ENCODE peak calls at places on chromosomes 7 and 10, in eight cellular contexts. One of them, this sample, is unnamed.

GRCh38 chr7:142012825-142013506 is 17.3 kb downstream of the MGAM start:
- DNase-seq in AG20443: no peak
- DNase-seq in GM20000: no peak
- DNase-seq in RWPE1: peak
- DNase-seq in stimulated activated CD8-positive, alpha-beta memory T cell treated with anti-CD3 and anti-CD28 coated beads, Interleukin-2, amount 100 ng/mL, for 48 hours: no peak
- DNase-seq in hypothalamus: no peak
- DNase-seq in HEK293T: peak
- DNase-seq in heart left ventricle: no peak
- DNase-seq in this sample: no peak

GRCh38 chr7:118870187-118870586 is 645.7 kb downstream of the ANKRD7 start:
- DNase-seq in heart left ventricle: no peak
- DNase-seq in hypothalamus: no peak
- DNase-seq in RWPE1: no peak
- DNase-seq in HEK293T: no peak
- DNase-seq in GM20000: no peak
- DNase-seq in AG20443: no peak
- DNase-seq in stimulated activated CD8-positive, alpha-beta memory T cell treated with anti-CD3 and anti-CD28 coated beads, Interleukin-2, amount 100 ng/mL, for 48 hours: no peak
- DNase-seq in this sample: no peak

GRCh38 chr10:97510686-97511085 is 12.0 kb downstream of the UBTD1 start:
- DNase-seq in HEK293T: no peak
- DNase-seq in heart left ventricle: no peak
- DNase-seq in GM20000: no peak
- DNase-seq in AG20443: no peak
- DNase-seq in hypothalamus: no peak
- DNase-seq in RWPE1: no peak
- DNase-seq in stimulated activated CD8-positive, alpha-beta memory T cell treated with anti-CD3 and anti-CD28 coated beads, Interleukin-2, amount 100 ng/mL, for 48 hours: no peak
- DNase-seq in this sample: no peak

GRCh38 chr7:43220250-43220649 is 107.8 kb downstream of the HECW1 start:
- DNase-seq in hypothalamus: no peak
- DNase-seq in HEK293T: no peak
- DNase-seq in stimulated activated CD8-positive, alpha-beta memory T cell treated with anti-CD3 and anti-CD28 coated beads, Interleukin-2, amount 100 ng/mL, for 48 hours: no peak
- DNase-seq in RWPE1: no peak
- DNase-seq in heart left ventricle: no peak
- DNase-seq in GM20000: no peak
- DNase-seq in AG20443: peak
- DNase-seq in this sample: no peak

GRCh38 chr7:46229409-46229808 is 308.3 kb upstream of the IGFBP3 start:
- DNase-seq in hypothalamus: no peak
- DNase-seq in heart left ventricle: no peak
- DNase-seq in AG20443: peak
- DNase-seq in stimulated activated CD8-positive, alpha-beta memory T cell treated with anti-CD3 and anti-CD28 coated beads, Interleukin-2, amount 100 ng/mL, for 48 hours: no peak
- DNase-seq in HEK293T: no peak
- DNase-seq in RWPE1: peak
- DNase-seq in GM20000: no peak
- DNase-seq in this sample: no peak

GRCh38 chr7:945147-945555 is 9.3 kb downstream of the ADAP1 start:
- DNase-seq in AG20443: no peak
- DNase-seq in heart left ventricle: peak
- DNase-seq in RWPE1: no peak
- DNase-seq in hypothalamus: no peak
- DNase-seq in stimulated activated CD8-positive, alpha-beta memory T cell treated with anti-CD3 and anti-CD28 coated beads, Interleukin-2, amount 100 ng/mL, for 48 hours: no peak
- DNase-seq in GM20000: no peak
- DNase-seq in HEK293T: no peak
- DNase-seq in this sample: no peak

GRCh38 chr10:108360187-108360586 is 1195.7 kb upstream of the SORCS1 start:
- DNase-seq in GM20000: no peak
- DNase-seq in RWPE1: peak
- DNase-seq in heart left ventricle: no peak
- DNase-seq in hypothalamus: no peak
- DNase-seq in stimulated activated CD8-positive, alpha-beta memory T cell treated with anti-CD3 and anti-CD28 coated beads, Interleukin-2, amount 100 ng/mL, for 48 hours: no peak
- DNase-seq in AG20443: no peak
- DNase-seq in HEK293T: no peak
- DNase-seq in this sample: no peak

GRCh38 chr10:62733654-62734293 is 70.7 kb upstream of the ADO start:
- DNase-seq in GM20000: no peak
- DNase-seq in stimulated activated CD8-positive, alpha-beta memory T cell treated with anti-CD3 and anti-CD28 coated beads, Interleukin-2, amount 100 ng/mL, for 48 hours: no peak
- DNase-seq in heart left ventricle: peak
- DNase-seq in AG20443: no peak
- DNase-seq in hypothalamus: no peak
- DNase-seq in RWPE1: no peak
- DNase-seq in HEK293T: no peak
- DNase-seq in this sample: no peak

GRCh38 chr7:118802726-118803125 is 578.2 kb downstream of the ANKRD7 start:
- DNase-seq in HEK293T: no peak
- DNase-seq in RWPE1: no peak
- DNase-seq in stimulated activated CD8-positive, alpha-beta memory T cell treated with anti-CD3 and anti-CD28 coated beads, Interleukin-2, amount 100 ng/mL, for 48 hours: no peak
- DNase-seq in heart left ventricle: no peak
- DNase-seq in AG20443: no peak
- DNase-seq in hypothalamus: no peak
- DNase-seq in GM20000: no peak
- DNase-seq in this sample: no peak

GRCh38 chr10:89553064-89553734 is 17.8 kb upstream of the SLC16A12 start:
- DNase-seq in hypothalamus: no peak
- DNase-seq in heart left ventricle: no peak
- DNase-seq in stimulated activated CD8-positive, alpha-beta memory T cell treated with anti-CD3 and anti-CD28 coated beads, Interleukin-2, amount 100 ng/mL, for 48 hours: no peak
- DNase-seq in GM20000: no peak
- DNase-seq in RWPE1: peak
- DNase-seq in AG20443: peak
- DNase-seq in HEK293T: no peak
- DNase-seq in this sample: no peak

GRCh38 chr10:132359305-132360040 is 27.5 kb downstream of the LRRC27 start:
- DNase-seq in stimulated activated CD8-positive, alpha-beta memory T cell treated with anti-CD3 and anti-CD28 coated beads, Interleukin-2, amount 100 ng/mL, for 48 hours: no peak
- DNase-seq in AG20443: no peak
- DNase-seq in HEK293T: no peak
- DNase-seq in RWPE1: no peak
- DNase-seq in heart left ventricle: peak
- DNase-seq in hypothalamus: no peak
- DNase-seq in GM20000: no peak
- DNase-seq in this sample: no peak

GRCh38 chr7:43385856-43386255 is 197.1 kb upstream of the STK17A start:
- DNase-seq in AG20443: no peak
- DNase-seq in RWPE1: peak
- DNase-seq in hypothalamus: no peak
- DNase-seq in HEK293T: no peak
- DNase-seq in stimulated activated CD8-positive, alpha-beta memory T cell treated with anti-CD3 and anti-CD28 coated beads, Interleukin-2, amount 100 ng/mL, for 48 hours: no peak
- DNase-seq in GM20000: no peak
- DNase-seq in heart left ventricle: no peak
- DNase-seq in this sample: no peak

GRCh38 chr7:27520828-27521790 is 141.6 kb downstream of the HIBADH start:
- DNase-seq in stimulated activated CD8-positive, alpha-beta memory T cell treated with anti-CD3 and anti-CD28 coated beads, Interleukin-2, amount 100 ng/mL, for 48 hours: no peak
- DNase-seq in heart left ventricle: no peak
- DNase-seq in RWPE1: no peak
- DNase-seq in hypothalamus: no peak
- DNase-seq in HEK293T: no peak
- DNase-seq in AG20443: peak
- DNase-seq in GM20000: no peak
- DNase-seq in this sample: no peak

GRCh38 chr10:79235765-79236755 is 111.2 kb upstream of the PPIF start:
- DNase-seq in HEK293T: no peak
- DNase-seq in hypothalamus: no peak
- DNase-seq in heart left ventricle: no peak
- DNase-seq in GM20000: no peak
- DNase-seq in AG20443: no peak
- DNase-seq in stimulated activated CD8-positive, alpha-beta memory T cell treated with anti-CD3 and anti-CD28 coated beads, Interleukin-2, amount 100 ng/mL, for 48 hours: no peak
- DNase-seq in RWPE1: no peak
- DNase-seq in this sample: no peak

GRCh38 chr7:121337398-121337797 is 8.6 kb downstream of the WNT16 start:
- DNase-seq in heart left ventricle: no peak
- DNase-seq in RWPE1: no peak
- DNase-seq in HEK293T: no peak
- DNase-seq in AG20443: no peak
- DNase-seq in hypothalamus: no peak
- DNase-seq in stimulated activated CD8-positive, alpha-beta memory T cell treated with anti-CD3 and anti-CD28 coated beads, Interleukin-2, amount 100 ng/mL, for 48 hours: no peak
- DNase-seq in GM20000: no peak
- DNase-seq in this sample: peak

GRCh38 chr10:11184093-11184492 is 166.4 kb downstream of the CELF2 start:
- DNase-seq in AG20443: no peak
- DNase-seq in heart left ventricle: no peak
- DNase-seq in HEK293T: no peak
- DNase-seq in hypothalamus: no peak
- DNase-seq in stimulated activated CD8-positive, alpha-beta memory T cell treated with anti-CD3 and anti-CD28 coated beads, Interleukin-2, amount 100 ng/mL, for 48 hours: no peak
- DNase-seq in GM20000: no peak
- DNase-seq in RWPE1: no peak
- DNase-seq in this sample: no peak

GRCh38 chr7:111760043-111760442 is 197.8 kb upstream of the IMMP2L start:
- DNase-seq in GM20000: no peak
- DNase-seq in stimulated activated CD8-positive, alpha-beta memory T cell treated with anti-CD3 and anti-CD28 coated beads, Interleukin-2, amount 100 ng/mL, for 48 hours: no peak
- DNase-seq in hypothalamus: no peak
- DNase-seq in heart left ventricle: no peak
- DNase-seq in RWPE1: no peak
- DNase-seq in HEK293T: no peak
- DNase-seq in AG20443: no peak
- DNase-seq in this sample: no peak

GRCh38 chr7:120941064-120941463 is 9.5 kb upstream of the ING3 start:
- DNase-seq in HEK293T: no peak
- DNase-seq in stimulated activated CD8-positive, alpha-beta memory T cell treated with anti-CD3 and anti-CD28 coated beads, Interleukin-2, amount 100 ng/mL, for 48 hours: no peak
- DNase-seq in GM20000: no peak
- DNase-seq in hypothalamus: no peak
- DNase-seq in AG20443: peak
- DNase-seq in heart left ventricle: no peak
- DNase-seq in RWPE1: no peak
- DNase-seq in this sample: peak

GRCh38 chr10:35640951-35641429 is 1.1 kb downstream of the FZD8 start:
- DNase-seq in HEK293T: peak
- DNase-seq in AG20443: peak
- DNase-seq in stimulated activated CD8-positive, alpha-beta memory T cell treated with anti-CD3 and anti-CD28 coated beads, Interleukin-2, amount 100 ng/mL, for 48 hours: no peak
- DNase-seq in hypothalamus: peak
- DNase-seq in heart left ventricle: peak
- DNase-seq in RWPE1: peak
- DNase-seq in GM20000: peak
- DNase-seq in this sample: peak

GRCh38 chr10:1247598-1248261 is 191.5 kb downstream of the WDR37 start:
- DNase-seq in heart left ventricle: no peak
- DNase-seq in stimulated activated CD8-positive, alpha-beta memory T cell treated with anti-CD3 and anti-CD28 coated beads, Interleukin-2, amount 100 ng/mL, for 48 hours: no peak
- DNase-seq in hypothalamus: no peak
- DNase-seq in HEK293T: no peak
- DNase-seq in RWPE1: no peak
- DNase-seq in GM20000: no peak
- DNase-seq in AG20443: no peak
- DNase-seq in this sample: no peak

GRCh38 chr7:157360483-157361025 is 23.8 kb downstream of the DNAJB6 start:
- DNase-seq in heart left ventricle: no peak
- DNase-seq in HEK293T: no peak
- DNase-seq in RWPE1: no peak
- DNase-seq in hypothalamus: no peak
- DNase-seq in GM20000: no peak
- DNase-seq in stimulated activated CD8-positive, alpha-beta memory T cell treated with anti-CD3 and anti-CD28 coated beads, Interleukin-2, amount 100 ng/mL, for 48 hours: no peak
- DNase-seq in AG20443: no peak
- DNase-seq in this sample: no peak

GRCh38 chr10:125584954-125585353 is 98.0 kb downstream of the TEX36 start:
- DNase-seq in stimulated activated CD8-positive, alpha-beta memory T cell treated with anti-CD3 and anti-CD28 coated beads, Interleukin-2, amount 100 ng/mL, for 48 hours: no peak
- DNase-seq in AG20443: no peak
- DNase-seq in GM20000: no peak
- DNase-seq in HEK293T: no peak
- DNase-seq in heart left ventricle: no peak
- DNase-seq in hypothalamus: no peak
- DNase-seq in RWPE1: peak
- DNase-seq in this sample: no peak

GRCh38 chr7:5572439-5572838 is 148.8 kb upstream of the TNRC18 start:
- DNase-seq in RWPE1: no peak
- DNase-seq in GM20000: no peak
- DNase-seq in hypothalamus: no peak
- DNase-seq in heart left ventricle: no peak
- DNase-seq in HEK293T: no peak
- DNase-seq in AG20443: no peak
- DNase-seq in stimulated activated CD8-positive, alpha-beta memory T cell treated with anti-CD3 and anti-CD28 coated beads, Interleukin-2, amount 100 ng/mL, for 48 hours: no peak
- DNase-seq in this sample: no peak

GRCh38 chr10:52615349-52615748 is 157.2 kb downstream of the MBL2 start:
- DNase-seq in heart left ventricle: no peak
- DNase-seq in hypothalamus: no peak
- DNase-seq in RWPE1: no peak
- DNase-seq in stimulated activated CD8-positive, alpha-beta memory T cell treated with anti-CD3 and anti-CD28 coated beads, Interleukin-2, amount 100 ng/mL, for 48 hours: no peak
- DNase-seq in HEK293T: no peak
- DNase-seq in GM20000: no peak
- DNase-seq in AG20443: no peak
- DNase-seq in this sample: no peak

GRCh38 chr7:2934211-2934731 is 90.2 kb upstream of the GNA12 start:
- DNase-seq in hypothalamus: no peak
- DNase-seq in RWPE1: peak
- DNase-seq in GM20000: no peak
- DNase-seq in HEK293T: no peak
- DNase-seq in heart left ventricle: no peak
- DNase-seq in stimulated activated CD8-positive, alpha-beta memory T cell treated with anti-CD3 and anti-CD28 coated beads, Interleukin-2, amount 100 ng/mL, for 48 hours: peak
- DNase-seq in AG20443: peak
- DNase-seq in this sample: no peak

GRCh38 chr7:24227603-24228359 is 56.2 kb upstream of the NPY start:
- DNase-seq in GM20000: peak
- DNase-seq in stimulated activated CD8-positive, alpha-beta memory T cell treated with anti-CD3 and anti-CD28 coated beads, Interleukin-2, amount 100 ng/mL, for 48 hours: no peak
- DNase-seq in heart left ventricle: no peak
- DNase-seq in RWPE1: no peak
- DNase-seq in hypothalamus: no peak
- DNase-seq in HEK293T: no peak
- DNase-seq in AG20443: no peak
- DNase-seq in this sample: no peak

GRCh38 chr10:102583435-102584417 is 60.6 kb upstream of the TRIM8 start:
- DNase-seq in heart left ventricle: peak
- DNase-seq in hypothalamus: peak
- DNase-seq in stimulated activated CD8-positive, alpha-beta memory T cell treated with anti-CD3 and anti-CD28 coated beads, Interleukin-2, amount 100 ng/mL, for 48 hours: peak
- DNase-seq in RWPE1: peak
- DNase-seq in GM20000: peak
- DNase-seq in AG20443: peak
- DNase-seq in HEK293T: peak
- DNase-seq in this sample: peak

GRCh38 chr7:25636871-25637283 is 408.6 kb upstream of the NPVF start:
- DNase-seq in stimulated activated CD8-positive, alpha-beta memory T cell treated with anti-CD3 and anti-CD28 coated beads, Interleukin-2, amount 100 ng/mL, for 48 hours: no peak
- DNase-seq in HEK293T: no peak
- DNase-seq in AG20443: no peak
- DNase-seq in RWPE1: no peak
- DNase-seq in hypothalamus: no peak
- DNase-seq in GM20000: no peak
- DNase-seq in heart left ventricle: peak
- DNase-seq in this sample: no peak

GRCh38 chr10:53223846-53224245 is 451.3 kb upstream of the MBL2 start:
- DNase-seq in AG20443: no peak
- DNase-seq in RWPE1: no peak
- DNase-seq in heart left ventricle: no peak
- DNase-seq in GM20000: no peak
- DNase-seq in stimulated activated CD8-positive, alpha-beta memory T cell treated with anti-CD3 and anti-CD28 coated beads, Interleukin-2, amount 100 ng/mL, for 48 hours: no peak
- DNase-seq in HEK293T: peak
- DNase-seq in hypothalamus: no peak
- DNase-seq in this sample: no peak

GRCh38 chr10:124944982-124945381 is 3.1 kb downstream of the ZRANB1 start:
- DNase-seq in hypothalamus: no peak
- DNase-seq in RWPE1: no peak
- DNase-seq in HEK293T: no peak
- DNase-seq in stimulated activated CD8-positive, alpha-beta memory T cell treated with anti-CD3 and anti-CD28 coated beads, Interleukin-2, amount 100 ng/mL, for 48 hours: no peak
- DNase-seq in heart left ventricle: no peak
- DNase-seq in AG20443: peak
- DNase-seq in GM20000: no peak
- DNase-seq in this sample: no peak

GRCh38 chr7:20785211-20786048 is 1.3 kb downstream of the SP8 start:
- DNase-seq in stimulated activated CD8-positive, alpha-beta memory T cell treated with anti-CD3 and anti-CD28 coated beads, Interleukin-2, amount 100 ng/mL, for 48 hours: no peak
- DNase-seq in RWPE1: no peak
- DNase-seq in GM20000: peak
- DNase-seq in heart left ventricle: no peak
- DNase-seq in hypothalamus: no peak
- DNase-seq in AG20443: peak
- DNase-seq in HEK293T: peak
- DNase-seq in this sample: no peak

GRCh38 chr10:135601-136464 is 578 bp downstream of the ZMYND11 start:
- DNase-seq in hypothalamus: peak
- DNase-seq in AG20443: peak
- DNase-seq in RWPE1: peak
- DNase-seq in heart left ventricle: peak
- DNase-seq in stimulated activated CD8-positive, alpha-beta memory T cell treated with anti-CD3 and anti-CD28 coated beads, Interleukin-2, amount 100 ng/mL, for 48 hours: peak
- DNase-seq in GM20000: peak
- DNase-seq in HEK293T: peak
- DNase-seq in this sample: peak

GRCh38 chr10:61313460-61313859 is 139.7 kb downstream of the TMEM26 start:
- DNase-seq in RWPE1: no peak
- DNase-seq in GM20000: no peak
- DNase-seq in stimulated activated CD8-positive, alpha-beta memory T cell treated with anti-CD3 and anti-CD28 coated beads, Interleukin-2, amount 100 ng/mL, for 48 hours: no peak
- DNase-seq in HEK293T: no peak
- DNase-seq in hypothalamus: no peak
- DNase-seq in AG20443: peak
- DNase-seq in heart left ventricle: no peak
- DNase-seq in this sample: no peak

GRCh38 chr10:83654689-83655088 is 484.6 kb upstream of the GHITM start:
- DNase-seq in hypothalamus: no peak
- DNase-seq in RWPE1: no peak
- DNase-seq in AG20443: no peak
- DNase-seq in heart left ventricle: no peak
- DNase-seq in GM20000: no peak
- DNase-seq in stimulated activated CD8-positive, alpha-beta memory T cell treated with anti-CD3 and anti-CD28 coated beads, Interleukin-2, amount 100 ng/mL, for 48 hours: no peak
- DNase-seq in HEK293T: no peak
- DNase-seq in this sample: no peak

This sample was measured in NCI-H526 treated with DMSO at 0.1 percent for 48 hours.